ENCODE peak calls at places on chromosome 15, in ten cellular contexts. S, P, U, T, H, K, A, Q, Y and J are unnamed samples.

GRCh38 chr15:74264081-74264501 is 28.0 kb downstream of the CCDC33 start:
- DNase-seq in T (no peak), H (no peak), K (no peak), A (no peak), Y (no peak), Q (peak; percentile 51), P (no peak), S (no peak), U (peak; percentile 28), J (no peak)

GRCh38 chr15:52730163-52730562 is 51.0 kb upstream of the ATOSA start:
- DNase-seq in H (no peak), T (peak; percentile 82), A (no peak), K (no peak), Q (no peak), S (no peak), P (no peak), Y (no peak), U (no peak), J (peak; percentile 66)

GRCh38 chr15:56869573-56869972 is 48.9 kb upstream of the TCF12 start:
- DNase-seq in Y (peak; percentile 36), S (peak; percentile 60), U (no peak), K (peak; percentile 57), P (no peak), T (peak; percentile 3), A (no peak), H (no peak), Q (peak; percentile 48), J (peak; percentile 52)

GRCh38 chr15:79952329-79952728 is 18.7 kb downstream of the BCL2A1 start:
- DNase-seq in H (no peak), P (no peak), Y (no peak), S (no peak), T (no peak), Q (no peak), A (no peak), U (no peak), K (no peak), J (no peak)

GRCh38 chr15:60479711-60480110 is 769 bp upstream of the ICE2 start:
- DNase-seq in H (no peak), A (no peak), S (no peak), T (no peak), K (no peak), Y (no peak), Q (no peak), U (no peak), P (no peak), J (no peak)

GRCh38 chr15:56608993-56609392 is 124.3 kb downstream of the ZNF280D start:
- DNase-seq in T (no peak), K (no peak), Y (no peak), Q (no peak), H (no peak), S (no peak), U (no peak), P (no peak), A (no peak), J (no peak)

GRCh38 chr15:42087926-42088800 is 6.2 kb downstream of the PLA2G4D start:
- DNase-seq in A (no peak), U (no peak), P (no peak), Y (no peak), S (no peak), K (peak; percentile 5), H (no peak), T (no peak), Q (no peak), J (no peak)

GRCh38 chr15:89826671-89827655 is 12.3 kb upstream of the ANPEP start:
- DNase-seq in S (no peak), H (no peak), K (no peak), Q (no peak), Y (no peak), U (no peak), P (no peak), A (no peak), T (no peak), J (no peak)

DNA sequence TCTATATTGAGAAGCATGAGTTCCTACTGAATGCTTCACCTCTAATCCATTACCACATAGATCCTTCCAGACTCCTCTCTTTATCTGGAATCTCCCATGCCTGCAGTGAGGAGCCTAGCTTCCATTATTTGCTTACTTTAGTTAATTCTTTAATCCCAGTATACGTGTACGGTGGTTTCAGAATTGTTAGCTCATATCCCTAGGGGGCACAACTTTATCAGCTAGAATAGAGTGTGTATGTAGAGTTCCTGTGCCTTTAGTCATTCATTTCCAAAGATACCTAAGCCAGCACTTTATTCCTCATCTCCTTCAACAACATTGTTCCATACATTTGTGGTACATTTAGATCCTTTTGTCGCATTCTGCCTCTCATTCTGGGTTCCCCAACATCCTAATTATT is 226.0 kb downstream of the TJP1 start:
- DNase-seq in Y (no peak), T (peak; percentile 38), U (no peak), S (no peak), A (no peak), K (no peak), Q (no peak), H (peak; percentile 37), P (no peak), J (peak; percentile 7)
- TF ChIP-seq CTCF in Y (no peak), T (no peak), U (no peak), S (peak; percentile 28), A (no peak), K (no peak), Q (no peak), H (no peak), P (no peak), J (peak; percentile 30)

GRCh38 chr15:69652906-69653305 is 200.3 kb downstream of the RPLP1 start:
- DNase-seq in K (no peak), T (no peak), H (no peak), P (no peak), Y (no peak), U (no peak), S (no peak), Q (no peak), A (peak; percentile 65), J (no peak)
- TF ChIP-seq CTCF in K (no peak), T (no peak), H (peak; percentile 2), P (no peak), Y (no peak), U (no peak), S (no peak), Q (no peak), A (peak; percentile 19), J (no peak)

GRCh38 chr15:99057020-99057419 is 47.9 kb upstream of the SYNM start:
- DNase-seq in K (no peak), A (peak; percentile 54), S (no peak), Q (no peak), U (no peak), H (no peak), P (no peak), Y (no peak), T (no peak), J (no peak)

GRCh38 chr15:99059010-99059981 is 45.6 kb upstream of the SYNM start:
- DNase-seq in K (peak; percentile 71), U (peak; percentile 95), S (peak; percentile 88), T (peak; percentile 49), Y (peak; percentile 80), Q (peak; percentile 81), H (peak; percentile 69), A (peak; percentile 93), P (peak; percentile 73), J (peak; percentile 50)

GRCh38 chr15:99057697-99058420 is 47.0 kb upstream of the SYNM start:
- DNase-seq in U (no peak), T (peak; percentile 24), Y (no peak), A (peak; percentile 63), Q (no peak), K (no peak), P (no peak), S (no peak), H (no peak), J (no peak)

GRCh38 chr15:99058421-99058870 is 46.4 kb upstream of the SYNM start:
- DNase-seq in Y (no peak), U (no peak), S (no peak), Q (no peak), P (no peak), A (no peak), T (no peak), K (no peak), H (peak; percentile 49), J (no peak)

GRCh38 chr15:99062226-99062625 is 42.7 kb upstream of the SYNM start:
- DNase-seq in T (no peak), A (peak; percentile 54), S (no peak), Q (no peak), H (no peak), U (no peak), Y (no peak), K (no peak), P (no peak), J (no peak)
- TF ChIP-seq CTCF in T (no peak), A (no peak), S (no peak), Q (no peak), H (no peak), U (no peak), Y (no peak), K (no peak), P (no peak), J (no peak)

GRCh38 chr15:48178612-48178931 is 477 bp upstream of the MYEF2 start:
- DNase-seq in U (no peak), Q (no peak), A (no peak), T (no peak), H (no peak), K (no peak), S (no peak), Y (no peak), P (no peak), J (no peak)

GRCh38 chr15:48176957-48177356 is 1.1 kb downstream of the MYEF2 start:
- DNase-seq in Q (no peak), H (no peak), P (no peak), T (no peak), Y (no peak), K (no peak), S (no peak), U (no peak), A (no peak), J (no peak)

GRCh38 chr15:48176097-48176496 is 2.0 kb downstream of the MYEF2 start:
- DNase-seq in S (no peak), Y (no peak), K (no peak), A (no peak), P (no peak), H (no peak), U (no peak), T (no peak), Q (no peak), J (peak; percentile 14)

GRCh38 chr15:48177383-48177874 is 666 bp downstream of the MYEF2 start:
- DNase-seq in A (no peak), S (no peak), T (peak; percentile 44), Q (no peak), K (no peak), P (no peak), H (no peak), Y (no peak), U (no peak), J (peak; percentile 12)

DNA sequence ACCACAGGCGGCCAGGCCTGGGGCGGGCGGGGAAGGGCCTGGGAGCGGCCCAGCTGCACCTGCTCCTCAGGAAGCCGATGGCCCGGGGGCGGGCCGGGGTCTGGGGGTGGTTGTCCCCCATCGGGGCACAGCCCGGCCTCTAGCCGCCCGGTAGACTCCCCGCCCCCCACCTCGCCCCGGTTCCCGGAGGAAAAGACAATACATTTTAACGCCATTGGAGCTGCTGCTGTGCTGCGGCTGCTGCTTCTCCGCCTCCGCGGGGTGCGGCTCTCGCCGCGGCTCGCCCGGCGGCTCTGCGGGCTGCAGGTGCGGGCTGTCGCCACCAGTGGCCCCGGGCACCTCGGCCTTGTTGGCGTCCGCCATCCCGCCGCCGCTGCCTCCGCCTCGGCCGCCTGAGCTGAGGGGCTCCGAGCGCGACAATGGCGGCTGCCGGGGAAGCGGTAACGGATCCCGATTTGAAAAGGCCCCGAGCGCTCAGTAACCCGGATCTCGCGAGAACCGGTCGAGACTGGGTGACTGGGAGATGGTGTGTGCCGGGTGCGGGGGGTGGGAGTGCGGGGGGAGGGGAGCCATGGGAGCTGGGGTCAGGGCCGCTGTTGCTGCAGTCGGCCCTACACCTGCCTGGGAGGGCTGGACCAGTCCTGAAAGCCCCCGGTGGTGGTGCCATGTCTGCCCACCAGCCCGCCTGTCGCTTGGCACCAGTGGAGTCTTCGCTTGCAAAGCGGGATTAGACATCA is at the start of gene MYEF2:
- DNase-seq in P (peak; percentile 73), Q (peak; percentile 82), S (peak; percentile 85), A (peak; percentile 84), U (peak; percentile 91), T (peak; percentile 22), K (peak; percentile 74), Y (peak; percentile 78), H (peak; percentile 45), J (peak; percentile 43)
- TF ChIP-seq CTCF in P (no peak), Q (no peak), S (no peak), A (no peak), U (no peak), T (peak; percentile 1), K (peak; percentile 42), Y (no peak), H (no peak), J (no peak)